ENCODE peak calls at places on chromosomes 12 and 14, in nine cellular contexts. F is A549; C is small intestine; D is ascending aorta; Q is effector memory CD4-positive, alpha-beta T cell; W is CD4-positive, alpha-beta memory T cell; G is endodermal cell; T is psoas muscle; M is tibial artery. J is an unnamed sample.
A peak's percentile ranks its signal among the peaks of the same experiment; 100 is the strongest.

GRCh38 chr12:104805186-104805585 is 152.9 kb downstream of the SLC41A2 start:
- DNase-seq in M (no peak), G (no peak), Q (no peak), F (no peak), W (no peak), D (no peak), C (no peak), T (no peak), J (no peak)

GRCh38 chr12:106133136-106134087 is 5.3 kb downstream of the NUAK1 start:
- DNase-seq in T (no peak), D (no peak), M (no peak), C (no peak), F (peak; percentile 71), W (no peak), G (peak; percentile 91), Q (no peak), J (no peak)

GRCh38 chr12:3227076-3227975 is 150.1 kb downstream of the TSPAN9 start:
- DNase-seq in T (no peak), C (no peak), M (no peak), D (no peak), F (no peak), G (peak; percentile 83), W (no peak), Q (no peak), J (no peak)

GRCh38 chr14:105761842-105762241 is 235.5 kb downstream of the TMEM121 start:
- DNase-seq in T (no peak), W (no peak), F (no peak), C (no peak), Q (no peak), M (peak; percentile 11), G (no peak), D (no peak), J (no peak)

GRCh38 chr14:77375973-77376372 is 921 bp downstream of the TMED8 start:
- DNase-seq in G (no peak), T (no peak), C (no peak), Q (no peak), M (no peak), D (no peak), W (no peak), F (no peak), J (no peak)

GRCh38 chr14:20671597-20672283 is 12.6 kb upstream of the RNASE4 start:
- DNase-seq in D (no peak), G (no peak), C (no peak), F (peak; percentile 51), W (no peak), Q (no peak), M (no peak), T (no peak), J (no peak)

GRCh38 chr12:64522316-64522715 is 70.4 kb downstream of the TBK1 start:
- DNase-seq in T (no peak), D (no peak), G (peak; percentile 48), F (no peak), W (no peak), M (no peak), Q (no peak), C (no peak), J (no peak)

GRCh38 chr12:16454481-16454880 is 107.0 kb downstream of the MGST1 start:
- DNase-seq in D (no peak), Q (no peak), M (no peak), T (no peak), G (no peak), C (no peak), F (no peak), W (no peak), J (no peak)

GRCh38 chr12:62537544-62537943 is 70.9 kb downstream of the MON2 start:
- DNase-seq in F (peak; percentile 57), W (no peak), T (no peak), M (peak; percentile 67), G (no peak), D (no peak), Q (no peak), C (peak; percentile 19), J (no peak)

GRCh38 chr12:15763336-15763735 is 25.9 kb downstream of the EPS8 start:
- DNase-seq in Q (no peak), G (no peak), T (no peak), D (no peak), W (no peak), C (no peak), M (no peak), F (no peak), J (no peak)

GRCh38 chr14:98144964-98145363 is 1127.0 kb downstream of the BCL11B start:
- DNase-seq in T (no peak), M (no peak), G (no peak), W (no peak), D (no peak), Q (no peak), C (no peak), F (no peak), J (no peak)

GRCh38 chr12:132356686-132357622 is 27.6 kb upstream of the GALNT9 start:
- DNase-seq in F (peak; percentile 52), G (peak; percentile 92), W (no peak), T (no peak), M (no peak), C (peak; percentile 41), Q (no peak), D (no peak), J (peak; percentile 21)

GRCh38 chr12:120229583-120230325 is 28.8 kb upstream of the RPLP0 start:
- DNase-seq in T (peak; percentile 30), F (peak; percentile 62), W (no peak), D (no peak), Q (no peak), C (peak; percentile 94), M (no peak), G (peak; percentile 91), J (no peak)

GRCh38 chr12:3319723-3320492 is 171.1 kb upstream of the PRMT8 start:
- DNase-seq in Q (no peak), D (no peak), W (no peak), M (no peak), C (no peak), G (peak; percentile 65), T (no peak), F (peak; percentile 35), J (no peak)

GRCh38 chr14:94423465-94424056 is 29.0 kb downstream of the SERPINA11 start:
- DNase-seq in G (peak; percentile 95), D (no peak), Q (no peak), C (peak; percentile 77), M (peak; percentile 73), F (peak; percentile 75), T (peak; percentile 57), W (no peak), J (peak; percentile 3)

GRCh38 chr12:67853204-67853603 is 136.0 kb upstream of the IFNG-AS1 start:
- DNase-seq in F (no peak), Q (no peak), C (no peak), W (no peak), M (no peak), T (no peak), D (no peak), G (no peak), J (no peak)

GRCh38 chr12:46361667-46362034 is 10.9 kb downstream of the SLC38A2 start:
- DNase-seq in M (no peak), T (no peak), F (no peak), Q (no peak), G (no peak), D (no peak), W (no peak), C (no peak), J (no peak)

GRCh38 chr14:74202113-74202512 is 37.1 kb upstream of the VSX2 start:
- DNase-seq in W (no peak), D (no peak), Q (no peak), T (no peak), M (no peak), C (no peak), F (no peak), G (no peak), J (no peak)

GRCh38 chr14:49582211-49582977 is 3.8 kb downstream of the RPS29 start:
- DNase-seq in C (no peak), W (no peak), D (no peak), M (no peak), F (no peak), T (no peak), G (no peak), Q (no peak), J (no peak)

GRCh38 chr14:49581961-49582210 is 4.3 kb downstream of the RPS29 start:
- DNase-seq in G (no peak), W (no peak), C (no peak), F (no peak), D (no peak), T (no peak), Q (no peak), M (no peak), J (no peak)

GRCh38 chr14:49583629-49584028 is 2.6 kb downstream of the RPS29 start:
- DNase-seq in M (no peak), T (no peak), F (no peak), D (no peak), C (no peak), G (no peak), W (no peak), Q (no peak), J (no peak)

GRCh38 chr14:49585803-49586672 is at the start of gene RPS29:
- DNase-seq in F (peak; percentile 99), Q (peak; percentile 98), W (peak; percentile 99), M (peak; percentile 99), C (peak; percentile 100), G (peak; percentile 99), D (peak; percentile 92), T (peak; percentile 97), J (peak; percentile 97)

GRCh38 chr14:49584058-49584457 is 2.1 kb downstream of the RPS29 start:
- DNase-seq in T (no peak), D (no peak), M (no peak), F (no peak), C (no peak), Q (no peak), W (no peak), G (no peak), J (no peak)
- H3K4me1 ChIP-seq in T (peaks cover 25% of the 10 kb centered on the region), D (peaks cover 4% of the 10 kb centered on the region), M (peaks cover 11% of the 10 kb centered on the region), F (peaks cover 30% of the 10 kb centered on the region), C (peaks cover 2% of the 10 kb centered on the region), Q (peaks cover 19% of the 10 kb centered on the region), W (peaks cover 48% of the 10 kb centered on the region), G (no peaks in the 10 kb centered on the region), J (peaks cover 36% of the 10 kb centered on the region)

GRCh38 chr12:124543052-124543590 is 24.3 kb downstream of the NCOR2 start:
- DNase-seq in W (peak; percentile 43), T (no peak), F (peak; percentile 60), C (peak; percentile 29), Q (no peak), D (no peak), G (no peak), M (no peak), J (peak; percentile 28)
- H3K4me1 ChIP-seq in W (peaks cover 62% of the 10 kb centered on the region), T (peaks cover 62% of the 10 kb centered on the region), F (peaks cover 64% of the 10 kb centered on the region), C (peaks cover 7% of the 10 kb centered on the region), Q (peaks cover 42% of the 10 kb centered on the region), D (peaks cover 22% of the 10 kb centered on the region), G (peaks cover 6% of the 10 kb centered on the region), M (peaks cover 46% of the 10 kb centered on the region), J (peaks cover 48% of the 10 kb centered on the region)

GRCh38 chr12:116048886-116049285 is 228.6 kb downstream of the MED13L start:
- DNase-seq in M (no peak), C (no peak), W (no peak), D (no peak), G (no peak), Q (no peak), T (no peak), F (no peak), J (no peak)
- H3K4me1 ChIP-seq in M (peaks cover 25% of the 10 kb centered on the region), C (peaks cover 2% of the 10 kb centered on the region), W (peaks cover 8% of the 10 kb centered on the region), D (peaks cover 12% of the 10 kb centered on the region), G (no peaks in the 10 kb centered on the region), Q (no peaks in the 10 kb centered on the region), T (peaks cover 80% of the 10 kb centered on the region), F (peaks cover 50% of the 10 kb centered on the region), J (peaks cover 16% of the 10 kb centered on the region)

GRCh38 chr14:63777024-63777423 is 49.2 kb upstream of the SGPP1 start:
- DNase-seq in W (no peak), C (peak; percentile 11), T (no peak), M (no peak), F (peak; percentile 8), Q (no peak), D (no peak), G (no peak), J (no peak)
- H3K4me1 ChIP-seq in W (no peaks in the 10 kb centered on the region), C (no peaks in the 10 kb centered on the region), T (no peaks in the 10 kb centered on the region), M (no peaks in the 10 kb centered on the region), F (peaks cover 18% of the 10 kb centered on the region), Q (no peaks in the 10 kb centered on the region), D (no peaks in the 10 kb centered on the region), G (no peaks in the 10 kb centered on the region), J (no peaks in the 10 kb centered on the region)